ENCODE peak calls at places on chromosomes 3 and 15, in ten cellular contexts. E is vagina; P is IMR-90; Q is GM06990; Y is CD8-positive, alpha-beta T cell; A is SK-N-SH; B is CD4-positive, alpha-beta T cell; M is neural progenitor cell; O is foreskin keratinocyte; V is AG09319. N is an unnamed sample.

GRCh38 chr3:52292247-52293065 is 4.8 kb downstream of the GLYCTK start:
- DNase-seq in E (no peak), P (no peak), Q (no peak), B (no peak), O (no peak), M (no peak), V (no peak), Y (no peak), A (no peak), N (no peak)

GRCh38 chr15:76109046-76109445 is 49.3 kb downstream of the TMEM266 start:
- DNase-seq in A (no peak), Q (no peak), O (no peak), E (no peak), V (no peak), M (no peak), B (no peak), Y (no peak), P (no peak), N (no peak)

GRCh38 chr3:175346573-175347356 is 487.6 kb downstream of the NAALADL2 start:
- DNase-seq in V (peak), Q (no peak), M (no peak), Y (no peak), O (peak), P (peak), A (no peak), B (no peak), E (no peak), N (no peak)

GRCh38 chr3:101195951-101196713 is 124.2 kb downstream of the IMPG2 start:
- DNase-seq in M (peak), V (peak), B (no peak), Y (no peak), A (peak), P (peak), Q (no peak), E (no peak), O (peak), N (no peak)

GRCh38 chr15:101024709-101025108 is 105.6 kb downstream of the LRRK1 start:
- DNase-seq in A (no peak), B (no peak), M (no peak), Q (no peak), Y (no peak), P (no peak), E (peak), V (no peak), O (no peak), N (no peak)

GRCh38 chr15:66862111-66862815 is 160.2 kb downstream of the SMAD6 start:
- DNase-seq in M (no peak), V (no peak), O (no peak), Y (no peak), E (peak), Q (no peak), A (no peak), P (no peak), B (no peak), N (no peak)

GRCh38 chr3:27596334-27596841 is 112.2 kb upstream of the SLC4A7 start:
- DNase-seq in O (no peak), Q (peak), P (peak), M (no peak), A (no peak), E (no peak), V (peak), B (no peak), Y (no peak), N (no peak)

GRCh38 chr3:46218310-46218709 is 10.2 kb upstream of the CCR1 start:
- DNase-seq in M (no peak), V (no peak), O (no peak), P (no peak), B (no peak), A (no peak), Q (no peak), Y (no peak), E (no peak), N (no peak)

GRCh38 chr3:17745301-17745700 is 2.9 kb upstream of the TBC1D5 start:
- DNase-seq in O (no peak), B (no peak), V (no peak), P (no peak), Q (no peak), E (no peak), M (no peak), A (no peak), Y (no peak), N (no peak)

GRCh38 chr3:151816091-151816604 is 2.2 kb downstream of the AADAC start:
- DNase-seq in B (no peak), P (peak), E (no peak), Q (no peak), M (peak), O (peak), A (no peak), Y (no peak), V (no peak), N (no peak)

GRCh38 chr3:110332591-110332990 is 739.0 kb upstream of the NECTIN3 start:
- DNase-seq in M (no peak), V (no peak), Q (no peak), P (no peak), A (no peak), O (no peak), B (no peak), E (no peak), Y (no peak), N (no peak)

GRCh38 chr3:64741344-64741743 is 53.5 kb upstream of the ADAMTS9 start:
- DNase-seq in A (no peak), O (no peak), P (peak), Q (no peak), V (no peak), M (no peak), E (no peak), B (no peak), Y (no peak), N (no peak)

GRCh38 chr15:88865498-88866099 is 29.7 kb downstream of the HAPLN3 start:
- DNase-seq in O (peak), B (no peak), P (no peak), A (no peak), Q (no peak), V (no peak), Y (no peak), E (no peak), M (no peak), N (no peak)

GRCh38 chr3:49570033-49570654 is 15.9 kb downstream of the BSN start:
- DNase-seq in M (no peak), V (no peak), Q (no peak), B (no peak), E (no peak), O (no peak), Y (no peak), P (no peak), A (no peak), N (no peak)

GRCh38 chr15:29095746-29096145 is 173.9 kb downstream of the NSMCE3 start:
- DNase-seq in E (no peak), Q (no peak), A (no peak), B (no peak), Y (no peak), O (no peak), M (no peak), V (no peak), P (no peak), N (no peak)

GRCh38 chr15:76773234-76773633 is 131.9 kb downstream of the SCAPER start:
- DNase-seq in M (no peak), A (no peak), V (no peak), O (no peak), P (no peak), E (no peak), Q (no peak), B (no peak), Y (no peak), N (no peak)

GRCh38 chr15:56980474-56980873 is 62.0 kb downstream of the TCF12 start:
- DNase-seq in O (no peak), V (no peak), P (no peak), Y (no peak), Q (no peak), M (no peak), A (no peak), E (no peak), B (no peak), N (no peak)

GRCh38 chr3:156431334-156432121 is 123.4 kb downstream of the SSR3 start:
- DNase-seq in O (peak), M (no peak), Q (no peak), A (no peak), E (no peak), P (no peak), B (no peak), V (no peak), Y (no peak), N (no peak)
- TF ChIP-seq CTCF in O (no peak), M (no peak), Q (no peak), A (no peak), E (no peak), P (no peak), B (no peak), V (no peak), Y (no peak), N (no peak)

GRCh38 chr3:184145120-184145524 is 10.0 kb downstream of the EIF2B5 start:
- DNase-seq in Y (no peak), Q (no peak), O (peak), P (peak), M (peak), E (no peak), A (peak), B (no peak), V (no peak), N (no peak)
- TF ChIP-seq CTCF in Y (no peak), Q (peak), O (peak), P (peak), M (peak), E (peak), A (peak), B (peak), V (peak), N (peak)

GRCh38 chr15:93088200-93088980 is 621 bp downstream of the RGMA start:
- DNase-seq in M (peak), B (no peak), E (no peak), Y (no peak), P (no peak), Q (peak), O (no peak), V (no peak), A (peak), N (peak)
- TF ChIP-seq CTCF in M (no peak), B (no peak), E (no peak), Y (peak), P (no peak), Q (no peak), O (no peak), V (no peak), A (no peak), N (no peak)

GRCh38 chr3:25094932-25095690 is 333.0 kb upstream of the RARB start:
- DNase-seq in Y (no peak), A (no peak), P (no peak), V (peak), E (no peak), Q (no peak), B (no peak), O (no peak), M (no peak), N (peak)
- TF ChIP-seq CTCF in Y (no peak), A (no peak), P (no peak), V (peak), E (no peak), Q (no peak), B (no peak), O (no peak), M (no peak), N (no peak)

DNA sequence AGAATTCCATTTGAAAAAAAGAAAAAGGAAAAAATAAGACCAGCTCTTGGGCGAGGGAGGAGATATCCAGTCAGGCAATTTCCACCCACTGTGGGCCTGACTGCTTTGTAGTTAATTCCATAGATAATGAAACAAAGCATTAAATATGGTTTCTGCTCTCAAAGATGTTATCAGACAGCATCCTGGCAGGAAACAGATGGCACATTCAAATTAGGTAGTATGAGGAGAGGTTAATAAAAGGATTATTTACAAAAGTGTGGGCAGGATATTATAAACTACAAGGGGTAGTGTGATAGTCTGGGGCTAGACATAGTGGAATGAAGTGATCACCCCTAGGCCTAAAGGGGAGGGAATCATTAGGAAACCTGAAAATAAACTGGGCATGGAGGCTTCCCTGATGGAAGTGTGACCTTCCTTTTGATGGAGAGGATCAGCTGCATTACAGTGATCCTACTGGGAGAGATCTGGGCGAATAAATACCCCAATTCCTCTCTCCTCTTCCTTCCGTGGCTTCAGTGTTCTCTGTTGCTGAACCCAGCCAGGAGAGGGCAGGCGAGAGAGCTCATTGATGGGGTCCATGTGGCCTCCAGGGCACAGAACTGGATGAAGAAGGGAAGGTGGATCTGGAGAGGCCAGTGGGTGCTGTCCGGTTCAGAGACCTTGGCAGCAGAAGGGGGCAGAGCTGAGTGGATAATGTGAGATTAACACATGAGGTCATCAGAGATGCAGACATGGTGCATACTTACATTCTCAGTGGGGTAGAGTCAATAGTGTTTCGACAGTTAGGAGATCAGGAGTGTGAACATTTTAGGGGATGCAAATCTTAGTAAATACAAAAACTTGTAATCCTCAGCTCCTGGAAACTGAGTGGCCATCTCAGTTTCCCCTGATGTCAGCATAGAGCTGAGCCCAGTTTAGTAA is 193.5 kb downstream of the CLSTN2 start:
- DNase-seq in M (peak), O (no peak), P (peak), B (no peak), E (no peak), Q (peak), Y (no peak), A (peak), V (no peak), N (peak)
- TF ChIP-seq CTCF in M (peak), O (peak), P (peak), B (no peak), E (no peak), Q (peak), Y (no peak), A (peak), V (peak), N (peak)

GRCh38 chr3:50848308-50848707 is 173.6 kb downstream of the DOCK3 start:
- DNase-seq in E (no peak), P (no peak), A (no peak), V (no peak), Q (no peak), B (no peak), M (no peak), O (no peak), Y (no peak), N (no peak)

GRCh38 chr3:50850639-50851511 is 176.1 kb downstream of the DOCK3 start:
- DNase-seq in O (peak), V (no peak), A (no peak), M (no peak), E (no peak), Y (no peak), P (no peak), Q (no peak), B (no peak), N (no peak)

GRCh38 chr3:50853936-50854335 is 179.2 kb downstream of the DOCK3 start:
- DNase-seq in E (no peak), A (no peak), M (no peak), P (no peak), V (no peak), B (no peak), O (peak), Q (no peak), Y (no peak), N (no peak)
- TF ChIP-seq CTCF in E (no peak), A (no peak), M (no peak), P (no peak), V (no peak), B (no peak), O (no peak), Q (no peak), Y (no peak), N (no peak)

GRCh38 chr15:78563092-78563491 is 2.2 kb upstream of the CHRNA5 start:
- DNase-seq in M (no peak), Q (no peak), E (no peak), B (no peak), Y (no peak), O (no peak), V (no peak), A (no peak), P (no peak), N (no peak)

GRCh38 chr15:78565097-78565950 is at the start of gene CHRNA5:
- DNase-seq in O (peak), B (peak), A (peak), V (peak), Y (peak), Q (peak), E (no peak), P (peak), M (peak), N (peak)

GRCh38 chr15:78564743-78565096 is 600 bp upstream of the CHRNA5 start:
- DNase-seq in B (no peak), P (no peak), O (no peak), E (no peak), V (no peak), A (no peak), Y (no peak), Q (peak), M (no peak), N (no peak)

GRCh38 chr15:78567541-78567940 is 2.2 kb downstream of the CHRNA5 start:
- DNase-seq in B (no peak), P (no peak), Y (no peak), E (no peak), Q (no peak), M (no peak), O (no peak), V (no peak), A (no peak), N (no peak)

DNA sequence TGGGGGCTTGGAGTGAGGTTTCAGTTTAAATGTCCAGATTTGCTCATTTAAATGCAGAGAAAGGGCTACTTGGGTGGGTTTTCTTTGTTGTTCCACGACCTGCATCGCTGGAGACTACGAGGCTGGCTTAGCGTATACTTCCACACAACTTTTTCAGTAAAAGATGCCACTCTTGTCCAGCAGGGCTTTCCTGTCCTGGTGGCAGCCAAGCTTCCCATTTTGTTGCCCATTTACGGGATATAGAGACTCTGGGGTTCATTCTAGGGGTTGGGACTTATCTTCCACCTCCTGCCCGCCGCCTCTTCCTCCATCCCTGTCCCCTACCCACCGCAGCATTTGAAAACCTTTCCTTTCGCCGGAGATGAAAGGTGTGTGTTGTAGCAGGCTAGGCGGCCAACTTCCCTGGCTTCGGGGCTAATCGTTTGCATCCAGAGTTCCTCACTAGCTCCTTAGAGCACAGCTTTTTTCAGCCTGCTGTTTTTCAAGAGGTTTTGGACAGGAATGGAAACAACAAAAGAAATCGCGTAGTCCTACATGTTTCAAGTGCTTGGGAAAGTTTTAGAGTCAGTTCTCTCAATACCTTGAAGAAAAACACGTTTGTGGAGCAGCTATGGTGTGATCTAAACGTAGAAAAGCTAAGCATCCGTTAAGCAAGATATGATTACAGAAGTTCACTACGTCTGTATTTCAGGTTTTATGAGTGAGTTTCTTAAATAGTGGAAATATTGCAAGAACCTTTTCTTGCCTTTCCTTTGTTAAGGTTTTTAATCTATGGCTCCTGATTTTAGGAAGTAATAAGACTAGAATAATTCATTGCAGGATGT is 843 bp downstream of the CHRNA5 start:
- DNase-seq in E (no peak), O (peak), B (no peak), P (peak), M (peak), Y (no peak), Q (peak), V (no peak), A (peak), N (peak)
- TF ChIP-seq CTCF in E (peak), O (peak), B (no peak), P (no peak), M (no peak), Y (no peak), Q (peak), V (no peak), A (peak), N (no peak)